ENCODE peak calls at places on chromosomes 11 and 22, in six cellular contexts. F is GM23338, C is OCI-LY7, U is neural progenitor cell, Z is HCT116, I is SK-N-SH. V is an unnamed sample. For H3K4me1, the result is how much of the 10 kb centered on the place peaks cover.

GRCh38 chr11:102831128-102831708 is 12.2 kb downstream of the MMP3 start:
- DNase-seq in U (peak), C (no peak), F (peak), Z (no peak), I (peak), V (peak)

GRCh38 chr22:30396871-30397655 is at the start of gene SEC14L2:
- DNase-seq in U (peak), F (peak), Z (peak), C (no peak), I (peak), V (peak)

GRCh38 chr11:121494355-121495099 is 41.8 kb upstream of the SORL1-AS1 start:
- DNase-seq in C (peak), F (peak), I (no peak), U (no peak), Z (no peak), V (peak)

GRCh38 chr11:130698174-130698573 is 218.1 kb downstream of the SNX19 start:
- DNase-seq in C (no peak), U (no peak), I (no peak), F (no peak), Z (no peak), V (no peak)

GRCh38 chr11:134454146-134454690 is 42.2 kb upstream of the B3GAT1 start:
- DNase-seq in C (no peak), I (no peak), F (no peak), U (no peak), Z (no peak), V (no peak)

GRCh38 chr11:80239217-80239616 is 798.4 kb upstream of the TENM4 start:
- DNase-seq in I (no peak), U (no peak), F (no peak), Z (no peak), C (no peak), V (no peak)

GRCh38 chr11:76242004-76242779 is 35.9 kb upstream of the WNT11 start:
- DNase-seq in U (no peak), Z (no peak), I (no peak), C (no peak), F (no peak), V (no peak)

GRCh38 chr11:134236834-134237556 is 12.5 kb downstream of the VPS26B start:
- DNase-seq in Z (no peak), U (no peak), I (peak), F (no peak), C (no peak), V (no peak)

GRCh38 chr11:45383229-45383628 is 97.1 kb upstream of the SYT13 start:
- DNase-seq in I (no peak), C (no peak), Z (no peak), F (no peak), U (no peak), V (peak)

GRCh38 chr11:119389611-119390254 is 8.2 kb upstream of the USP2 start:
- DNase-seq in C (peak), F (peak), U (peak), Z (no peak), I (no peak), V (peak)

GRCh38 chr11:125952973-125953372 is 7.1 kb downstream of the VSIG10L2 start:
- DNase-seq in Z (no peak), F (no peak), U (no peak), C (no peak), I (peak), V (no peak)

GRCh38 chr11:83409891-83410290 is 123.7 kb upstream of the CCDC90B start:
- DNase-seq in C (no peak), U (no peak), I (no peak), F (no peak), Z (no peak), V (no peak)

GRCh38 chr11:1119282-1120146 is 38.2 kb upstream of the MUC5AC start:
- DNase-seq in I (peak), Z (no peak), U (no peak), F (no peak), C (no peak), V (no peak)

GRCh38 chr11:70661763-70662501 is 263.6 kb downstream of the CTTN start:
- DNase-seq in I (peak), F (peak), C (no peak), U (peak), Z (no peak), V (no peak)

GRCh38 chr11:120267319-120267718 is 27.4 kb downstream of the POU2F3 start:
- DNase-seq in Z (no peak), I (no peak), U (no peak), C (peak), F (no peak), V (no peak)

GRCh38 chr22:47213571-47214230 is 451.3 kb downstream of the TBC1D22A start:
- DNase-seq in Z (peak), C (peak), F (peak), U (peak), I (peak), V (peak)

GRCh38 chr11:44634401-44635281 is 69.2 kb downstream of the CD82 start:
- DNase-seq in I (peak), F (peak), U (peak), Z (peak), C (peak), V (no peak)

GRCh38 chr22:46446799-46447198 is 90.6 kb downstream of the CELSR1 start:
- DNase-seq in U (no peak), Z (no peak), I (no peak), C (no peak), F (no peak), V (no peak)

GRCh38 chr11:120413480-120413879 is 77.3 kb downstream of the ARHGEF12 start:
- DNase-seq in Z (no peak), I (no peak), U (no peak), C (no peak), F (no peak), V (no peak)

GRCh38 chr22:17213976-17214375 is 5.3 kb downstream of the ADA2 start:
- DNase-seq in U (peak), I (no peak), C (peak), F (peak), Z (peak), V (peak)

GRCh38 chr11:48091426-48092102 is 111.2 kb downstream of the PTPRJ start:
- DNase-seq in U (no peak), C (no peak), Z (no peak), I (no peak), F (no peak), V (no peak)

GRCh38 chr11:48090174-48090573 is 109.8 kb downstream of the PTPRJ start:
- DNase-seq in I (no peak), C (no peak), F (no peak), Z (no peak), U (no peak), V (no peak)

GRCh38 chr11:48087422-48087821 is 107.1 kb downstream of the PTPRJ start:
- DNase-seq in F (no peak), U (no peak), I (no peak), C (no peak), Z (no peak), V (no peak)

GRCh38 chr11:48087974-48088681 is 107.8 kb downstream of the PTPRJ start:
- DNase-seq in U (no peak), I (no peak), F (no peak), Z (no peak), C (no peak), V (no peak)

DNA sequence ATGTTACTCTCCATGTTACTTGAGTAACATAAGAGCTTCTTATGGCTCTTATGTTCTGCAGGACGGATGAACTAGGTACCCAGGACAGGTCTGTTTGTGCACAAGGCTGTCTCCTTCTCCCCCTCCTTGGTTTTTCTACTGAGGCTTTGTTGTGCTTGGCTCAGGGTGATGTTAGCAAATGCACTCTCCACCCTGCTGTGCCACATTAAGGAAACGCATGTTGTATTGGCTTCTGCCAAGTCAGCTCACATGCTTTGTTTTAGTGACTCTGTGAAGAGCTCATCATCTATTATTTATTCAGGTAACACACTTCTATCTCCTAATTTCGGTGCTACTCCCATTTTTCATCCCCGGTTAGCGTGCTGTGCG is 108.3 kb downstream of the PTPRJ start:
- DNase-seq in C (no peak), F (no peak), Z (no peak), I (no peak), U (no peak), V (no peak)
- H3K4me1 ChIP-seq in C (under half), F (under half), Z (under half), I (under half), U (under half), V (under half)

GRCh38 chr11:34439521-34440258 is 956 bp downstream of the CAT start:
- DNase-seq in F (no peak), I (peak), Z (no peak), U (no peak), C (peak), V (no peak)
- TF ChIP-seq EZH2phosphoT487 in F (no peak), I (no peak), Z (no peak), U (no peak), C (no peak), V (no peak)

GRCh38 chr11:10309163-10310093 is 4.6 kb downstream of the ADM start:
- DNase-seq in F (peak), I (no peak), C (no peak), Z (peak), U (no peak), V (peak)
- H3K4me1 ChIP-seq in F (under half), I (under half), C (half or more), Z (under half), U (under half), V (under half)

GRCh38 chr11:34825670-34826383 is 90.4 kb downstream of the APIP start:
- DNase-seq in C (no peak), I (no peak), F (no peak), Z (peak), U (no peak), V (no peak)

GRCh38 chr11:34826384-34826726 is 89.8 kb downstream of the APIP start:
- DNase-seq in F (no peak), C (no peak), Z (no peak), U (no peak), I (no peak), V (no peak)

GRCh38 chr11:34824425-34824824 is 91.8 kb downstream of the APIP start:
- DNase-seq in U (no peak), I (no peak), Z (no peak), F (no peak), C (no peak), V (no peak)

GRCh38 chr11:34823639-34824038 is 92.5 kb downstream of the APIP start:
- DNase-seq in Z (no peak), C (no peak), U (peak), I (no peak), F (no peak), V (no peak)

DNA sequence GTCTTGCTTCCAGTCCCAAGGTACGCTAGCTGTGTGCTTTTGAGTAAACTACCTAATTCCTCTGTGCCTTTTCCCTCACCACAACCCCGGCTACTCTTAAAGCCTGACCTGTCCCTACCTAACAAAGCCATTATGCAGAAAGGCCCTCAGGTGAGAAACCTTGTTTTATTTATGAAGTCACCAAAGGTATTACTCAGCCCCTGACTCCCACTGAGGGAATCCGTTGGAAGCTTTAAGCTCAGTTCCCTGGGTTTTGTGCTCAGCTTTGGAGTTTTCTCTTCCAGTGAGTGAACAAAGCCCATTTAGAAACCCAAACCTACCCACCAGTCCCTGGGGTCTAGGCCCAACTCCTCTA is 90.9 kb downstream of the APIP start:
- DNase-seq in I (no peak), Z (peak), U (no peak), C (no peak), F (no peak), V (no peak)
- TF ChIP-seq EZH2phosphoT487 in I (no peak), Z (no peak), U (no peak), C (no peak), F (no peak), V (no peak)

GRCh38 chr22:40429481-40429880 is 59.1 kb downstream of the SGSM3 start:
- DNase-seq in Z (no peak), I (no peak), F (no peak), U (no peak), C (no peak), V (no peak)

GRCh38 chr22:40432167-40432566 is 61.8 kb downstream of the SGSM3 start:
- DNase-seq in U (no peak), C (no peak), F (no peak), Z (no peak), I (no peak), V (no peak)

GRCh38 chr22:40432625-40433024 is 62.2 kb downstream of the SGSM3 start:
- DNase-seq in C (no peak), F (no peak), I (no peak), U (no peak), Z (no peak), V (no peak)

GRCh38 chr22:40428796-40429195 is 58.4 kb downstream of the SGSM3 start:
- DNase-seq in U (no peak), Z (no peak), C (no peak), F (no peak), I (no peak), V (no peak)

GRCh38 chr22:40431021-40431420 is 60.6 kb downstream of the SGSM3 start:
- DNase-seq in I (no peak), F (no peak), C (no peak), Z (no peak), U (no peak), V (no peak)
- H3K4me1 ChIP-seq in I (under half), F (under half), C (under half), Z (under half), U (under half), V (under half)

GRCh38 chr22:20319745-20320658 is at the start of gene DGCR6L:
- DNase-seq in U (peak), C (peak), I (peak), Z (peak), F (peak), V (peak)
- TF ChIP-seq EZH2phosphoT487 in U (no peak), C (no peak), I (no peak), Z (no peak), F (no peak), V (no peak)

GRCh38 chr11:110298298-110298765 is 1.9 kb upstream of the RDX start:
- DNase-seq in I (no peak), U (no peak), C (no peak), F (no peak), Z (no peak), V (no peak)

GRCh38 chr11:110301032-110301431 is 4.6 kb upstream of the RDX start:
- DNase-seq in I (no peak), Z (no peak), F (peak), U (no peak), C (no peak), V (no peak)

GRCh38 chr11:110303414-110303826 is 7.0 kb upstream of the RDX start:
- DNase-seq in I (no peak), F (no peak), Z (no peak), C (no peak), U (no peak), V (no peak)

GRCh38 chr11:110299006-110299785 is 2.8 kb upstream of the RDX start:
- DNase-seq in C (no peak), F (no peak), I (no peak), U (no peak), Z (no peak), V (no peak)

DNA sequence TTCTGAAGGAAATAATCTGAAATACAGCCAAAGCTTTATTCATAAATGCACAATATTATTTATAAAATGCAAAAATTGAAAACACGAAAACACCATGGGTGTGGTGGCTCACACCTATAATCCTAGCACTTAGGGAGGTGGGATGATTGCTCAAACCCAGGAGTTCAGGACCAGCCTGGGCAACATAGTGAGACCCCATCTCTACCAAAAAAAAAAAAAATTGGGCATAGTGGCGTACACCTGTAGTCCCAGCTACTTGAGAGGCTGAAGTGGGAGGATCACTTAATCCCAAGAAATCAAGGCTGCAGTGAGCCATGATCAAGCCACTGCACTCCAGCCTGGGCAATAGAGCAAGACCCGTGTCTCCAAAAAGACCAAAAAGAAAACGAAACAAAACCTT is 5.2 kb upstream of the RDX start:
- DNase-seq in Z (no peak), I (no peak), U (no peak), C (no peak), F (no peak), V (no peak)
- H3K4me1 ChIP-seq in Z (under half), I (under half), U (under half), C (under half), F (under half), V (under half)

GRCh38 chr22:32661296-32661695 is 140.2 kb upstream of the TIMP3 start:
- DNase-seq in F (no peak), Z (no peak), I (no peak), U (no peak), C (no peak), V (no peak)
- TF ChIP-seq EZH2phosphoT487 in F (no peak), Z (no peak), I (no peak), U (no peak), C (no peak), V (no peak)